ENCODE peak calls at places on chromosome 21, in four cellular contexts. Z is AG10803, B is endothelial cell of umbilical vein, U is astrocyte of the cerebellum. G is an unnamed sample.

GRCh38 chr21:46154155-46154954 is 1.0 kb downstream of the FTCD start:
- DNase-seq in Z (no peak), B (no peak), U (no peak), G (no peak)

GRCh38 chr21:29078884-29079765 is 5.7 kb upstream of the CCT8 start:
- DNase-seq in Z (no peak), B (no peak), U (no peak), G (no peak)

GRCh38 chr21:14968821-14969220 is 96.0 kb downstream of the NRIP1 start:
- DNase-seq in Z (peak), B (no peak), U (no peak), G (no peak)

GRCh38 chr21:44911384-44912157 is 9.1 kb downstream of the ITGB2 start:
- DNase-seq in Z (no peak), B (peak), U (no peak), G (peak)

GRCh38 chr21:25790122-25790951 is 55.6 kb downstream of the GABPA start:
- DNase-seq in Z (peak), B (peak), U (peak), G (peak)

GRCh38 chr21:46599251-46599572 is 5.7 kb downstream of the S100B start:
- DNase-seq in Z (peak), B (peak), U (peak), G (peak)

GRCh38 chr21:16502273-16502672 is 772.5 kb downstream of the USP25 start:
- DNase-seq in Z (no peak), B (no peak), U (no peak), G (no peak)

GRCh38 chr21:43767980-43768867 is 7.9 kb downstream of the CSTB start:
- DNase-seq in Z (peak), B (peak), U (no peak), G (no peak)

DNA sequence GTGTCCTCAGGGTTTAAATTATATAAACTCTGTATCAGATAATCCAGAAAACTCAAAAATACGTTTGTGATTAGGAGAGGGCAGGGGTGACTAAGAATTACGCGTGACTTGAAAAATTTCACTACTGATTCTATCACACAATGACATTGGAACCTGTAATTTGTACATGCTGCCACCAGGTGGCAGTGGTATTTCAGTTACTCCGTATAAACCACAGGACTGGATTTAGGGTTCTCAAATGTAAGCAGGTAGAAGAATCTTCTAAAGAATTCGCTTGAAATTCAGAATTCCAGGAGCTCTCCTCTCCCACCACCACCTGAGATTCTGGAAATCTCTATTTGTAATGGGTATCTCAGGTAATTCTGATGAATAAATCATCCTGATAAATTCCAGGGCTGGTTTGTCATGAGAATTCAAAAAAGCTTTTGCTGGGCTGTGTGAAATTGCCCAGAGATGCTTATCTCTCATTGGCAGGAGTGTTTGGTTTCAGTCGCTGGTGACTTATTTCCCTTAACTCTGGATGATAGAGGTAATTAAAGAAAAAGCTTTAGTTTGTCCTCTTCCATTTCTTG is 1.7 kb upstream of the KRTAP7-1 start:
- DNase-seq in Z (no peak), B (no peak), U (no peak), G (peak)
- TF ChIP-seq CTCF in Z (peak), B (no peak), U (peak), G (peak)

DNA sequence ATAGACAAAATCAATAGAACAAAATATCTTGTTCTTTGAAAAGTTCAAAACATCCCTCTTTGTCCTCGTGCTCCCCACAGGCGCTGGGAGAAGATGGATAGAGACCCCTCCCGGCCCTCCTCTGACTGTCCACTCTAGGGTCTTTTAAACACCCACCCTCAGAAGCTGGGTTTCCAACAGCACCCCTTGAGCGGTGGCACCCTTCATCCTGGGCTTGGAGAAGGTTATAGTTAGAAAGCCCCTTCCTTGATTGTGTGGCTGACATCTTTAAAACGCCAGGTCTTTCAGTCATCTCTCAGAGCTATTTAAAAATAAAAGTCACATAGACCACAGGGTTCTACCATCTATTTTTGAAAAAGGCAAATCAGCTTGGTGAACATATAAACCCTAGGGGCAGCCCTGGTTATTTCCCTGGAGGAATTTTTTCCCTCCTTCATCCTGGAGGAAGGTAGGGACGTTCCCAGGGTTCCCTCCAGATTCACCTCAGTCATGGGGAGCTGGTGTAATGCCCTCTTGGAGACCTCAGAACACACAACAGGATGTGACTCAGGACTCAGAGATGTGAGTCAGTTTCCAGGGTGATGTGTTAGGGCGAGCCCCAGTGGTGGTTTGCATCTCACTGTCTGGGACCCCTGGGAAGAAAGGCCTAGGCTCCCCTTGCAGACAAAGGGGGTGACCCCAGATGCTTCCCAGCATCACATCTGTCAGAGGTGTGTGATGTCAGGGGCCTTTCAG is 138.5 kb downstream of the CLIC6 start:
- DNase-seq in Z (peak), B (peak), U (peak), G (peak)
- TF ChIP-seq CTCF in Z (no peak), B (no peak), U (peak), G (no peak)

GRCh38 chr21:39374046-39374445 is 25.2 kb upstream of the HMGN1 start:
- DNase-seq in Z (no peak), B (no peak), U (no peak), G (no peak)

GRCh38 chr21:39375446-39375845 is 26.6 kb upstream of the HMGN1 start:
- DNase-seq in Z (no peak), B (no peak), U (no peak), G (no peak)

GRCh38 chr21:39367783-39368182 is 18.9 kb upstream of the HMGN1 start:
- DNase-seq in Z (no peak), B (no peak), U (no peak), G (no peak)

GRCh38 chr21:39377444-39378050 is 28.7 kb upstream of the HMGN1 start:
- DNase-seq in Z (no peak), B (peak), U (no peak), G (no peak)

DNA sequence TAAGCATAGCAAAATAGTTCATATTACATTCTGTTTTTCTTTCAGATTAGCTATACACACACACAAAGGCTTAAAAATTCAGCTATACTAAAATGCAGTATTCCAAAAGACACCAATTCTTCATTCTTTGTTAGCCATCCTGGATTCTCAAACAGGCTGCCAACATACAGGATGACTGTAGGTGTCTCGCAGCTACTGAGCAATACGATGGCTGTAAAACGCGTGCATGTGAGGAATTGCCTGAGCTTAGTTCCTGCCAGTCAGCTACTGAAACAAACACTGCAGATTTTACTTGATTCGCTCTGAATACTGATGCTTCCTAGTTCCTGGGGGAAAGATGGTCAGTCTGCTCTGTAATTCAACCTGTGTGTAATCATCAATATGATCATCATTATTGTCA is 24.7 kb upstream of the HMGN1 start:
- DNase-seq in Z (peak), B (peak), U (no peak), G (no peak)
- TF ChIP-seq CTCF in Z (peak), B (peak), U (peak), G (peak)

DNA sequence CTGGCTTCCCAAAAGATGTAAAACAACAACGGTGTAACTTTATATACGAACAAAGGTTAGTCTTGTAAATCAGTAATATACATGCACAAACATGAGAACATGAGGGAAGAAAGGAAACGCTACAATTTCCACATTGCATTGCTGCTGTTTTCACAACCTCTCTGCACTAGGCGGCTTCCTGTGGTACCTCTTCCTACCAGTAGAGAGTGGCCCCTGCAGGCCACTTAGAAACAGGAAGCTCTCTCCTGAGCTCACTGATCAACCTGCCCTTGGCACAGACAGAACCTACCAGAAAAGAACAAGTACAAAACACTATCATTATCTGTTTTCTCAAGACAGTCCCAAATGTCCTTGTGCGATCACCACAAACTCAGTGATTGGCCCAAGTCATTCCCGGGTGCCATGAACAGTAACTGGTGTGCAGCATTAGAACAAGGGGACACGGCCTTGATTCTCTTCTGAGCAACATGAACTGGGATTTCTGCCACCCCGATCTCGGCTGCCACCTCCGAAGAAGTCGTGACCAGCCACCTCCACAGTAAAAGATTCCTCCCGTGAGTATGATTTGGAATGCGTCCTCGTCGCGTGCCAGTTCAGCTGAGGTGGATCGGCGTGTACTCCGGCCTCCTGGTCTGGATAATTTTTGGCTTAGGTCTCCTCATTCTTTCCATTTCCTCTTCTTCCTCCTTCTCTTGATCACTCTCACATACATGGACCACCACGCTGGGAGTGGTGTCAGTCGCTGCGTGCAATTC is 5.7 kb upstream of the KCNE1 start:
- DNase-seq in Z (no peak), B (peak), U (no peak), G (no peak)
- TF ChIP-seq CTCF in Z (peak), B (peak), U (peak), G (peak)

DNA sequence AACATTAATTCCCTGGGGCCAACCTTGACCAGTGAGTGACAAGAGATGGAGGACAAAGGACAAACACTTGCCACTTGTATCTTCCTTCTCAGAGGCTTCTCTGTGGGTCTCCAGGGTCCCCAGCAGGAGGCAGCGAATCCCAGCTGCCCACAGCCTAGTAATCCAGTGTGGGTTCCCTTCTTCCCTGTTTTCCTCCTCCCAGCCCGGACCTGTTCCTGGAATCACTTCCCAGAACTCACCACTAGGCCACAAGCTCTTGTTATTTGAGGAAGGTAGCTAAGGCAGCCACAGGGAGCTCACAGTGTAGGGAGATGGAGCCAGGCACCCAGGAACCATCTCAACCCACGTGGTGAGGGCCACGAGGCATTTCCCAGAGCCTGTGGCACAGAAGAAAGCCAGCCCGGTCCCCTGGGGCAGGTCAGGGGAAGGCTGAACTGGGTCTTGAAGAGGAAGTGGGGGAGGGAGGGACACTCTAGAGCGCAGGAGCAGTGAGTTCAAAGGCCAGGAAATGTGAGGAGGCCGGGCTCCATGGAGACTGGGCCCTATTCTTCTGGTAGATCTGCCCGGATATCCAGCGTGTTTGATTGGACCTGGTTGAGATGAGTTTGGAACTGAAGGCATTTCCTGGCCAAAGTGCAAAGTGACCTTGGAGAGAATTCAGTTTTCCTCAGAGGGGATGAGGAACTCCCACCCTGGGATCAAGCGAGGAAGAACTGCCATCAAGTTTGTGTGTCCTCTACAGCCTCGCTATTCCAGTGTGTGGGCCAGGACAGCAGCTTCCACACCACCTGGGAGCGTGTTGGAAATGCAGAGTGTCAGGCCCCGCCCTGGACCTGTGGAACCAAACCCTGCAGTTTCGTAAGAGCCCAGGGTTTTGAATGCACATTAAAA is 20.3 kb upstream of the C2CD2 start:
- DNase-seq in Z (no peak), B (peak), U (no peak), G (peak)
- TF ChIP-seq CTCF in Z (peak), B (peak), U (no peak), G (peak)

GRCh38 chr21:19684328-19684727 is 1280.7 kb upstream of the TMPRSS15 start:
- DNase-seq in Z (no peak), B (no peak), U (no peak), G (no peak)
- TF ChIP-seq CTCF in Z (no peak), B (no peak), U (no peak), G (no peak)

GRCh38 chr21:24076179-24076578 is 1531.1 kb downstream of the MRPL39 start:
- DNase-seq in Z (no peak), B (peak), U (peak), G (no peak)
- TF ChIP-seq CTCF in Z (no peak), B (no peak), U (no peak), G (no peak)

GRCh38 chr21:17730782-17731181 is 88.4 kb downstream of the C21orf91 start:
- DNase-seq in Z (peak), B (peak), U (no peak), G (no peak)

GRCh38 chr21:17729455-17729854 is 89.7 kb downstream of the C21orf91 start:
- DNase-seq in Z (no peak), B (no peak), U (no peak), G (no peak)

GRCh38 chr21:17725339-17725738 is 93.8 kb downstream of the C21orf91 start:
- DNase-seq in Z (no peak), B (no peak), U (no peak), G (no peak)

GRCh38 chr21:17727361-17727760 is 91.8 kb downstream of the C21orf91 start:
- DNase-seq in Z (no peak), B (no peak), U (no peak), G (no peak)

GRCh38 chr21:17726047-17726446 is 93.1 kb downstream of the C21orf91 start:
- DNase-seq in Z (peak), B (no peak), U (no peak), G (no peak)
- TF ChIP-seq CTCF in Z (peak), B (no peak), U (peak), G (no peak)

G was measured in GM13977.